ENCODE peak calls at places on chromosomes 5 and 9, in eight cellular contexts. One of them, this sample, is unnamed.

GRCh38 chr9:129343697-129344375 is 165.8 kb upstream of the IER5L start:
- DNase-seq in lower lobe of right lung: peak
- DNase-seq in tibial artery: peak
- DNase-seq in AG04450: no peak
- DNase-seq in A549: peak
- DNase-seq in GM06990: no peak
- DNase-seq in coronary artery: peak
- DNase-seq in CD8-positive, alpha-beta T cell: no peak
- DNase-seq in this sample: no peak

GRCh38 chr9:97480174-97480573 is 21.3 kb upstream of the TMOD1 start:
- DNase-seq in tibial artery: no peak
- DNase-seq in lower lobe of right lung: no peak
- DNase-seq in coronary artery: no peak
- DNase-seq in AG04450: no peak
- DNase-seq in GM06990: no peak
- DNase-seq in A549: no peak
- DNase-seq in CD8-positive, alpha-beta T cell: no peak
- DNase-seq in this sample: no peak

GRCh38 chr9:135332979-135333748 is 146.4 kb upstream of the PPP1R26 start:
- DNase-seq in coronary artery: peak
- DNase-seq in CD8-positive, alpha-beta T cell: peak
- DNase-seq in AG04450: no peak
- DNase-seq in lower lobe of right lung: no peak
- DNase-seq in tibial artery: peak
- DNase-seq in GM06990: no peak
- DNase-seq in A549: no peak
- DNase-seq in this sample: no peak

GRCh38 chr5:7856855-7857254 is 5.9 kb upstream of the CFAP90 start:
- DNase-seq in A549: peak
- DNase-seq in tibial artery: no peak
- DNase-seq in AG04450: no peak
- DNase-seq in CD8-positive, alpha-beta T cell: no peak
- DNase-seq in GM06990: no peak
- DNase-seq in coronary artery: no peak
- DNase-seq in lower lobe of right lung: no peak
- DNase-seq in this sample: no peak

GRCh38 chr9:133257398-133258053 is 17.5 kb downstream of the ABO start:
- DNase-seq in tibial artery: no peak
- DNase-seq in GM06990: no peak
- DNase-seq in A549: no peak
- DNase-seq in AG04450: no peak
- DNase-seq in lower lobe of right lung: no peak
- DNase-seq in CD8-positive, alpha-beta T cell: peak
- DNase-seq in coronary artery: no peak
- DNase-seq in this sample: no peak

GRCh38 chr5:56900395-56900794 is 9.0 kb upstream of the SETD9 start:
- DNase-seq in coronary artery: no peak
- DNase-seq in AG04450: no peak
- DNase-seq in CD8-positive, alpha-beta T cell: no peak
- DNase-seq in tibial artery: no peak
- DNase-seq in GM06990: no peak
- DNase-seq in lower lobe of right lung: no peak
- DNase-seq in A549: no peak
- DNase-seq in this sample: no peak

GRCh38 chr5:94361161-94361560 is 257.2 kb downstream of the KIAA0825 start:
- DNase-seq in coronary artery: no peak
- DNase-seq in A549: no peak
- DNase-seq in lower lobe of right lung: no peak
- DNase-seq in AG04450: no peak
- DNase-seq in tibial artery: no peak
- DNase-seq in GM06990: no peak
- DNase-seq in CD8-positive, alpha-beta T cell: no peak
- DNase-seq in this sample: no peak

GRCh38 chr5:2193923-2194555 is 311.3 kb upstream of the IRX4 start:
- DNase-seq in CD8-positive, alpha-beta T cell: peak
- DNase-seq in tibial artery: no peak
- DNase-seq in AG04450: no peak
- DNase-seq in coronary artery: peak
- DNase-seq in GM06990: no peak
- DNase-seq in lower lobe of right lung: no peak
- DNase-seq in A549: no peak
- DNase-seq in this sample: no peak

GRCh38 chr5:98433673-98434072 is 339.8 kb upstream of the RGMB start:
- DNase-seq in lower lobe of right lung: no peak
- DNase-seq in CD8-positive, alpha-beta T cell: no peak
- DNase-seq in tibial artery: no peak
- DNase-seq in A549: no peak
- DNase-seq in coronary artery: no peak
- DNase-seq in AG04450: no peak
- DNase-seq in GM06990: no peak
- DNase-seq in this sample: no peak

GRCh38 chr5:124847907-124848306 is 101.5 kb upstream of the ZNF608 start:
- DNase-seq in GM06990: no peak
- DNase-seq in tibial artery: no peak
- DNase-seq in AG04450: no peak
- DNase-seq in A549: no peak
- DNase-seq in lower lobe of right lung: no peak
- DNase-seq in coronary artery: no peak
- DNase-seq in CD8-positive, alpha-beta T cell: no peak
- DNase-seq in this sample: no peak

DNA sequence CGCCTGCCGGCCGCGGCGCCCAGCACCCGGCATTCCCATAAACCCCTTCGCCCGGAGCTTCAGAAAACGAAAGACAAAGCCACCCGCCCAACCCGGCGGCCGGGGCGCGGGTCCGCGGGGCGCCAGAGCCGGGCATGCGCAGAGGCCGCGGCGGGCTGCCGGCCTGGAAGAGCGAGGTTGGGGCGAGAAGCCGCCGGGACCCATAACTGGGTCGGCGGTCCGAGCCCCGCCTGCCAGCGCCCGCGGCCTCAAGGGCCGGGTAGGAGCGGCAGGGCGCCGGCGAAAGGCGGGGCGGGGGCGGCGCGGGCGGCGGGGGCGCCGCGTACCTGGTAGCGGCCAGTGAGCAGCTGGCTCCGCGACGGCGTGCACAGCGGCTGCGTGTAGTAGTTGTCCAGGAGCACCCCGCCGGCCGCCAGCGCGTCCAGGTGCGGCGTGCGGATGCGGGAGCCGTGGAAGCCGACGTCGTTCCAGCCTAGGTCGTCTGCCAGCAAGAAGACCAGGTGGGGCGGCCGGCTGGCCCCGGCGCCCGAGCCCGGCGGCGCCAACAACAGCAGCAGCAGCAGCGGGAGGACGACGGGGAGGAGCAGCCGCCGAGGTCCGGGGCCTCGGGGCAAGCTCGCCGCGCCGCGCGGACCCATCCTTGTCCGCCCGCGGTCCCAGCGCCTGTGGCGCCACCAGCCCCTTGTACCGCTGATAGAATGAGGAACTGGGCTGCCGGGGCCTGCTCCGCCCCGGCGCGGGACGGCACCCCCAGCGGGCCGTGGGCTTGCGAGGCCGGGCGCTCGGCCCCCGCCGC is at the start of gene ARSB:
- DNase-seq in A549: peak
- DNase-seq in coronary artery: peak
- DNase-seq in tibial artery: peak
- DNase-seq in AG04450: peak
- DNase-seq in CD8-positive, alpha-beta T cell: peak
- DNase-seq in GM06990: peak
- DNase-seq in lower lobe of right lung: peak
- DNase-seq in this sample: peak
- TF ChIP-seq CTCF in A549: no peak
- TF ChIP-seq CTCF in coronary artery: no peak
- TF ChIP-seq CTCF in tibial artery: peak
- TF ChIP-seq CTCF in AG04450: peak
- TF ChIP-seq CTCF in CD8-positive, alpha-beta T cell: no peak
- TF ChIP-seq CTCF in GM06990: no peak
- TF ChIP-seq CTCF in lower lobe of right lung: peak
- TF ChIP-seq CTCF in this sample: peak

DNA sequence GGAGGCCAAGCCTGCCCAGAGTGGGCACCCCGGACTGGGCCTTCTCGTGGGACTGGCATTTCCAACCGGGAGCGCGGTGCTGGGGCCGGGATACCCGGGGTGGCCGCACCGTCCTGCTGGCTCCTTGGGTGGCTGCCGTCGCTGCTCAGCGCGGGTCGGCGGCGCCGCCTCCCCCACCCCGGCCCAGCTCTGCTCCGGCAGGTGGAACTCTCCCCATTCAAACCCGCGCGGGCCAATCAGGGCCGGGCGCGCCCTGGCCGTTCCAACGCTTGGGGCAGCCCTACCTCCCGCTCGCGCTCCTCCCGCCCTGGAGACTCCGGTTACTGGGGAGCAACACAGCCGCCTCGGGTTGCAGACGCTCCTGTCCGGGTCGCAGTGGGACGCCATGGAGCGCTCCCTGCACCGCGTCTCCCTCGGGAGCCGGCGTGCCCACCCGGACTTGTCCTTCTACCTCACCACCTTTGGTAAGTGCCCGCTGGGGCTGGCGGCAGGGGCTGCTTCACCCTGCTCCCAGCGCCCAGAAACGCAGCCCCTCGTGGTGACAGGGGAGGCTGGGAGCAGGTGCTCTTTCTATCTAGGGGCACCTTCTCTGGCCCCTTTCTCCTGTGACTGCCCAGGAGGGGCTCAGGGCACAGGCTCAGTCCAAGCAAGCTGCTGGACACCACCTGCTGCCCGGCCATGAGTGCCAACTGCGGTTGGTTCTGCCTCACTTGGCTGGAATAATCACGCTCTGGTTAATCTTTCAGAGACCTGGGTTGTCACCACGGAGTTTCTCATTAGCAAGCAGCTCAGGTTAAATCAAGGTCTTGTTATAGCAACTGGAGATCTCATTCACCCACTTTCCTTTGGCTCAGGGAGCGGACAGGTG is at the start of gene RGS3:
- DNase-seq in CD8-positive, alpha-beta T cell: no peak
- DNase-seq in lower lobe of right lung: peak
- DNase-seq in GM06990: no peak
- DNase-seq in AG04450: no peak
- DNase-seq in coronary artery: peak
- DNase-seq in A549: peak
- DNase-seq in tibial artery: no peak
- DNase-seq in this sample: peak
- TF ChIP-seq CTCF in CD8-positive, alpha-beta T cell: no peak
- TF ChIP-seq CTCF in lower lobe of right lung: no peak
- TF ChIP-seq CTCF in GM06990: no peak
- TF ChIP-seq CTCF in AG04450: no peak
- TF ChIP-seq CTCF in coronary artery: peak
- TF ChIP-seq CTCF in A549: no peak
- TF ChIP-seq CTCF in tibial artery: no peak
- TF ChIP-seq CTCF in this sample: no peak

GRCh38 chr9:91320299-91320698 is 41.4 kb downstream of the AUH start:
- DNase-seq in coronary artery: no peak
- DNase-seq in CD8-positive, alpha-beta T cell: no peak
- DNase-seq in A549: no peak
- DNase-seq in lower lobe of right lung: no peak
- DNase-seq in GM06990: no peak
- DNase-seq in AG04450: no peak
- DNase-seq in tibial artery: no peak
- DNase-seq in this sample: no peak

GRCh38 chr9:91316093-91316492 is 45.6 kb downstream of the AUH start:
- DNase-seq in GM06990: no peak
- DNase-seq in coronary artery: no peak
- DNase-seq in tibial artery: no peak
- DNase-seq in AG04450: no peak
- DNase-seq in lower lobe of right lung: no peak
- DNase-seq in A549: no peak
- DNase-seq in CD8-positive, alpha-beta T cell: no peak
- DNase-seq in this sample: no peak

GRCh38 chr9:91321691-91322090 is 40.0 kb downstream of the AUH start:
- DNase-seq in A549: no peak
- DNase-seq in AG04450: no peak
- DNase-seq in lower lobe of right lung: no peak
- DNase-seq in tibial artery: no peak
- DNase-seq in coronary artery: no peak
- DNase-seq in CD8-positive, alpha-beta T cell: no peak
- DNase-seq in GM06990: no peak
- DNase-seq in this sample: no peak
- TF ChIP-seq CTCF in A549: no peak
- TF ChIP-seq CTCF in AG04450: no peak
- TF ChIP-seq CTCF in lower lobe of right lung: no peak
- TF ChIP-seq CTCF in tibial artery: no peak
- TF ChIP-seq CTCF in coronary artery: no peak
- TF ChIP-seq CTCF in CD8-positive, alpha-beta T cell: no peak
- TF ChIP-seq CTCF in GM06990: no peak
- TF ChIP-seq CTCF in this sample: no peak

GRCh38 chr5:77355751-77356150 is 136.4 kb downstream of the WDR41 start:
- DNase-seq in coronary artery: no peak
- DNase-seq in CD8-positive, alpha-beta T cell: no peak
- DNase-seq in lower lobe of right lung: no peak
- DNase-seq in GM06990: no peak
- DNase-seq in tibial artery: no peak
- DNase-seq in A549: no peak
- DNase-seq in AG04450: no peak
- DNase-seq in this sample: no peak
- TF ChIP-seq CTCF in coronary artery: no peak
- TF ChIP-seq CTCF in CD8-positive, alpha-beta T cell: no peak
- TF ChIP-seq CTCF in lower lobe of right lung: no peak
- TF ChIP-seq CTCF in GM06990: no peak
- TF ChIP-seq CTCF in tibial artery: no peak
- TF ChIP-seq CTCF in A549: no peak
- TF ChIP-seq CTCF in AG04450: no peak
- TF ChIP-seq CTCF in this sample: no peak

GRCh38 chr9:84667571-84668203 is 1.8 kb upstream of the NTRK2 start:
- DNase-seq in AG04450: no peak
- DNase-seq in A549: peak
- DNase-seq in coronary artery: no peak
- DNase-seq in GM06990: peak
- DNase-seq in CD8-positive, alpha-beta T cell: no peak
- DNase-seq in tibial artery: no peak
- DNase-seq in lower lobe of right lung: no peak
- DNase-seq in this sample: no peak
- TF ChIP-seq CTCF in AG04450: peak
- TF ChIP-seq CTCF in A549: no peak
- TF ChIP-seq CTCF in coronary artery: no peak
- TF ChIP-seq CTCF in GM06990: peak
- TF ChIP-seq CTCF in CD8-positive, alpha-beta T cell: no peak
- TF ChIP-seq CTCF in tibial artery: peak
- TF ChIP-seq CTCF in lower lobe of right lung: peak
- TF ChIP-seq CTCF in this sample: peak

GRCh38 chr9:112744177-112744576 is 6.4 kb upstream of the SNX30 start:
- DNase-seq in tibial artery: no peak
- DNase-seq in A549: no peak
- DNase-seq in GM06990: no peak
- DNase-seq in lower lobe of right lung: no peak
- DNase-seq in coronary artery: no peak
- DNase-seq in CD8-positive, alpha-beta T cell: no peak
- DNase-seq in AG04450: no peak
- DNase-seq in this sample: no peak

GRCh38 chr9:112747094-112747493 is 3.5 kb upstream of the SNX30 start:
- DNase-seq in GM06990: no peak
- DNase-seq in A549: no peak
- DNase-seq in CD8-positive, alpha-beta T cell: no peak
- DNase-seq in AG04450: no peak
- DNase-seq in coronary artery: no peak
- DNase-seq in lower lobe of right lung: no peak
- DNase-seq in tibial artery: no peak
- DNase-seq in this sample: no peak

GRCh38 chr9:112748041-112748440 is 2.5 kb upstream of the SNX30 start:
- DNase-seq in tibial artery: no peak
- DNase-seq in coronary artery: no peak
- DNase-seq in AG04450: no peak
- DNase-seq in CD8-positive, alpha-beta T cell: no peak
- DNase-seq in A549: no peak
- DNase-seq in lower lobe of right lung: no peak
- DNase-seq in GM06990: no peak
- DNase-seq in this sample: no peak

GRCh38 chr9:112743216-112743835 is 7.2 kb upstream of the SNX30 start:
- DNase-seq in CD8-positive, alpha-beta T cell: no peak
- DNase-seq in coronary artery: no peak
- DNase-seq in A549: no peak
- DNase-seq in AG04450: no peak
- DNase-seq in lower lobe of right lung: no peak
- DNase-seq in GM06990: peak
- DNase-seq in tibial artery: no peak
- DNase-seq in this sample: no peak
- TF ChIP-seq CTCF in CD8-positive, alpha-beta T cell: no peak
- TF ChIP-seq CTCF in coronary artery: no peak
- TF ChIP-seq CTCF in A549: no peak
- TF ChIP-seq CTCF in AG04450: peak
- TF ChIP-seq CTCF in lower lobe of right lung: no peak
- TF ChIP-seq CTCF in GM06990: peak
- TF ChIP-seq CTCF in tibial artery: no peak
- TF ChIP-seq CTCF in this sample: no peak